ENCODE peak calls at places on chromosomes 11 and 22, in eight cellular contexts. T is neural progenitor cell, B is tibial nerve, G is cardiac muscle cell, X is gastrocnemius medialis, F is PC-3, I is uterus, E is left ventricle myocardium inferior. O is an unnamed sample.

GRCh38 chr11:129247129-129247528 is 55.0 kb upstream of the ARHGAP32 start:
- DNase-seq in T (no peak), I (no peak), F (peak; percentile 74), B (no peak), G (no peak), X (no peak), E (no peak), O (no peak)

GRCh38 chr11:108286956-108287355 is 64.1 kb downstream of the ATM start:
- DNase-seq in T (no peak), B (no peak), E (no peak), F (no peak), G (no peak), I (no peak), X (no peak), O (no peak)

GRCh38 chr11:134372961-134373360 is 39.1 kb downstream of the B3GAT1 start:
- DNase-seq in G (no peak), I (no peak), B (no peak), F (no peak), T (peak; percentile 18), E (no peak), X (no peak), O (no peak)

GRCh38 chr22:46515208-46516111 is 22.0 kb downstream of the CELSR1 start:
- DNase-seq in T (no peak), B (no peak), G (no peak), E (no peak), X (no peak), I (no peak), F (no peak), O (no peak)

GRCh38 chr22:40044870-40045834 is 50.4 kb downstream of the FAM83F start:
- DNase-seq in G (peak; percentile 79), E (peak; percentile 52), I (peak; percentile 30), B (no peak), T (peak; percentile 86), X (peak; percentile 35), F (peak; percentile 30), O (no peak)

GRCh38 chr11:12218909-12219308 is 108.5 kb downstream of the MICAL2 start:
- DNase-seq in B (no peak), T (no peak), I (no peak), G (no peak), E (no peak), F (no peak), X (no peak), O (no peak)

GRCh38 chr11:119236891-119237290 is 30.8 kb downstream of the CBL start:
- DNase-seq in I (no peak), F (no peak), X (no peak), T (no peak), G (no peak), B (no peak), E (no peak), O (no peak)

GRCh38 chr11:72446929-72447753 is 12.8 kb upstream of the CLPB start:
- DNase-seq in B (no peak), X (no peak), T (peak; percentile 48), I (no peak), F (peak; percentile 83), G (peak; percentile 36), E (no peak), O (no peak)

GRCh38 chr11:63933459-63933858 is 5.3 kb upstream of the NAA40 start:
- DNase-seq in B (no peak), E (no peak), T (no peak), F (no peak), X (no peak), I (no peak), G (no peak), O (no peak)

GRCh38 chr22:47205081-47205491 is 442.6 kb downstream of the TBC1D22A start:
- DNase-seq in F (no peak), X (no peak), T (no peak), B (no peak), E (no peak), I (no peak), G (no peak), O (peak; percentile 45)

GRCh38 chr22:33114570-33114969 is 56.4 kb upstream of the SYN3 start:
- DNase-seq in E (no peak), F (no peak), X (no peak), B (no peak), I (no peak), T (no peak), G (no peak), O (no peak)

GRCh38 chr11:33542921-33543320 is 157.7 kb downstream of the C11orf91 start:
- DNase-seq in F (peak; percentile 72), X (peak; percentile 11), E (peak; percentile 43), B (peak; percentile 21), I (peak; percentile 17), G (peak; percentile 50), T (peak; percentile 60), O (no peak)

GRCh38 chr22:45227645-45228400 is 12.9 kb downstream of the KIAA0930 start:
- DNase-seq in G (no peak), E (no peak), X (no peak), T (peak; percentile 41), B (no peak), F (no peak), I (no peak), O (no peak)

GRCh38 chr11:76667856-76668255 is 2.7 kb downstream of the LRRC32 start:
- DNase-seq in B (peak; percentile 9), I (peak; percentile 11), X (no peak), G (no peak), T (no peak), E (no peak), F (no peak), O (peak; percentile 19)

GRCh38 chr11:118201966-118202365 is 22.8 kb downstream of the JAML start:
- DNase-seq in T (no peak), E (no peak), F (no peak), X (no peak), G (no peak), B (no peak), I (no peak), O (no peak)

GRCh38 chr11:68271023-68271780 is 571 bp downstream of the C11orf24 start:
- DNase-seq in F (peak; percentile 79), X (peak; percentile 35), E (peak; percentile 47), T (peak; percentile 89), B (no peak), I (peak; percentile 51), G (peak; percentile 80), O (no peak)

GRCh38 chr11:68273056-68273738 is 1.4 kb upstream of the C11orf24 start:
- DNase-seq in E (no peak), B (no peak), T (no peak), F (no peak), G (no peak), I (no peak), X (no peak), O (no peak)

GRCh38 chr11:68270334-68271022 is 1.3 kb downstream of the C11orf24 start:
- DNase-seq in F (peak; percentile 24), I (no peak), E (no peak), X (no peak), G (no peak), B (no peak), T (no peak), O (no peak)

GRCh38 chr11:68269414-68270081 is 2.2 kb downstream of the C11orf24 start:
- DNase-seq in T (no peak), F (peak; percentile 43), X (no peak), E (no peak), B (no peak), I (no peak), G (no peak), O (no peak)

GRCh38 chr11:68271781-68272608 is at the start of gene C11orf24:
- DNase-seq in F (peak; percentile 98), T (peak; percentile 98), B (peak; percentile 90), G (peak; percentile 98), X (peak; percentile 92), E (peak; percentile 95), I (peak; percentile 93), O (peak; percentile 91)
- TF ChIP-seq CTCF in F (no peak), T (no peak), B (peak; percentile 57), G (no peak), X (peak; percentile 7), E (peak; percentile 13), I (no peak), O (no peak)

DNA sequence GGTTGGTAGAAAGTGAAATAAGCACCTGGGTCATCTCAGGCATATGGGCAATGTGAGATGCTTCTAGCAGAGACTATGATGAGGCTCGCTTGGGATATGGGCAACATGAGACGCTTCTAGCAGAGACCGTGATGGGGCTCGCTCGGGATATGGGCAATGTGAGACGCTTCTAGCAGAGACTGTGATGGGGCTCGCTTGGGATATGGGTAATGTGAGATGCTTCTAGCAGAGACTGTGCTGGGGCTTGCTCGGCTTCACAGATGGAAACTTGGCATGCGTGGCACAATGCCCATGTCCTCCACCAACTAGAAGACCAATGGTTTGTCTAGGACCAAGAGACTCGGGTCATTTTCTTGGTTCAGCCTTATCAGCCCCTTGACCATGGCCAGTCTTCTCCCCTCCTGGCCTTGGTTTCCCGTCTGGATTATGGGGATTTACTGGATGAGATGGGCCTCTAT is 7.1 kb downstream of the MYEOV start:
- DNase-seq in I (no peak), E (no peak), X (no peak), G (no peak), B (no peak), F (peak; percentile 23), T (no peak), O (no peak)
- H3K27me3 ChIP-seq in I (no peaks in the 10 kb centered on the region), E (no peaks in the 10 kb centered on the region), X (no peaks in the 10 kb centered on the region), G (no peaks in the 10 kb centered on the region), B (no peaks in the 10 kb centered on the region), F (no peaks in the 10 kb centered on the region), T (no peaks in the 10 kb centered on the region), O (no peaks in the 10 kb centered on the region)

GRCh38 chr11:3160252-3161031 is 4.7 kb downstream of the OSBPL5 start:
- DNase-seq in E (peak; percentile 90), T (peak; percentile 99), F (no peak), G (peak; percentile 96), I (peak; percentile 89), B (peak; percentile 85), X (peak; percentile 68), O (no peak)

GRCh38 chr11:3162410-3163240 is 2.5 kb downstream of the OSBPL5 start:
- DNase-seq in X (no peak), T (no peak), G (no peak), B (peak; percentile 12), F (no peak), I (peak; percentile 11), E (peak; percentile 18), O (peak; percentile 39)

GRCh38 chr11:3163241-3163981 is 1.7 kb downstream of the OSBPL5 start:
- DNase-seq in T (no peak), F (no peak), G (no peak), B (peak; percentile 11), E (peak; percentile 16), I (no peak), X (no peak), O (peak; percentile 35)

GRCh38 chr11:3161309-3161708 is 3.8 kb downstream of the OSBPL5 start:
- DNase-seq in F (no peak), I (peak; percentile 30), T (no peak), E (peak; percentile 25), G (no peak), B (peak; percentile 16), X (no peak), O (no peak)

GRCh38 chr11:3161720-3162409 is 3.2 kb downstream of the OSBPL5 start:
- DNase-seq in F (no peak), E (no peak), T (no peak), I (peak; percentile 11), G (no peak), B (no peak), X (no peak), O (peak; percentile 40)
- H3K4me3 ChIP-seq in F (no peak overlapping the region), E (peak overlapping the region; percentile 63), T (no peak overlapping the region), I (no peak overlapping the region), G (no peak overlapping the region), B (no peak overlapping the region), X (no peak overlapping the region), O (no peak overlapping the region)

DNA sequence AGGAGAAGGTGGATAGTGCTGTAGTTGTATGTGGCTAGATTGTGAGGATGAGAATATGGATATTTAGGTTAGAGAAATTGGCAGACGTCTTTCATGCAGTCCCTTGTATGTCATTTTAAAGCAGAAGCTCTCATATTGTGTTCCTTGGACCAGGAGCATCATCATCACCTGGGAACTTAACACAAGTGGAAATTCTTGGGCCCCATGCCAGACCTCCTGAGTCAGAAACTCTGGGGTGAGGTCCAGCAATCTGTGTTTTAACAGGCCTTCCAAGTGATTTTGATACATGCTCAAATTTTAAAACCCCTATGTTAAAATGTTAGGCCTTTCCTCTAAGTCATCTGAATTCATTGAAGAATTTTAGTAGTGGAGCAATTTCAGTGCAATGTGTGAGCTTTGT is 34.8 kb downstream of the JHY start:
- DNase-seq in F (peak; percentile 91), G (no peak), I (peak; percentile 59), B (no peak), X (no peak), T (no peak), E (no peak), O (no peak)
- TF ChIP-seq CTCF in F (no peak), G (no peak), I (no peak), B (no peak), X (no peak), T (no peak), E (no peak), O (no peak)

O was measured in RWPE2.